ENCODE peak calls at places on chromosomes 13 and 19, in seven cellular contexts. One of them, this sample, is unnamed.

GRCh38 chr13:44388427-44388826 is 14.8 kb downstream of the SERP2 start:
- DNase-seq in activated CD4-positive, alpha-beta T cell treated with anti-CD3 and anti-CD28 coated beads for 4 hours: no peak
- DNase-seq in NT2/D1: no peak
- DNase-seq in stimulated activated CD4-positive, alpha-beta T cell treated with anti-CD3 and anti-CD28 coated beads, Interleukin-12 subunit alpha, Interleukin-12 subunit beta, amount 100 ng/mL, for 4 hours: no peak
- DNase-seq in Karpas-422: no peak
- DNase-seq in hepatocyte: no peak
- DNase-seq in RWPE1: no peak
- DNase-seq in this sample: no peak

GRCh38 chr13:26473571-26474230 is 83.8 kb upstream of the WASF3 start:
- DNase-seq in hepatocyte: no peak
- DNase-seq in RWPE1: no peak
- DNase-seq in stimulated activated CD4-positive, alpha-beta T cell treated with anti-CD3 and anti-CD28 coated beads, Interleukin-12 subunit alpha, Interleukin-12 subunit beta, amount 100 ng/mL, for 4 hours: no peak
- DNase-seq in NT2/D1: no peak
- DNase-seq in activated CD4-positive, alpha-beta T cell treated with anti-CD3 and anti-CD28 coated beads for 4 hours: no peak
- DNase-seq in Karpas-422: no peak
- DNase-seq in this sample: no peak

GRCh38 chr13:88107486-88108044 is 436.4 kb downstream of the SLITRK5 start:
- DNase-seq in Karpas-422: no peak
- DNase-seq in hepatocyte: no peak
- DNase-seq in NT2/D1: no peak
- DNase-seq in activated CD4-positive, alpha-beta T cell treated with anti-CD3 and anti-CD28 coated beads for 4 hours: no peak
- DNase-seq in RWPE1: no peak
- DNase-seq in stimulated activated CD4-positive, alpha-beta T cell treated with anti-CD3 and anti-CD28 coated beads, Interleukin-12 subunit alpha, Interleukin-12 subunit beta, amount 100 ng/mL, for 4 hours: no peak
- DNase-seq in this sample: no peak

GRCh38 chr13:62085337-62085736 is 669.7 kb upstream of the PCDH20 start:
- DNase-seq in hepatocyte: no peak
- DNase-seq in activated CD4-positive, alpha-beta T cell treated with anti-CD3 and anti-CD28 coated beads for 4 hours: no peak
- DNase-seq in Karpas-422: no peak
- DNase-seq in stimulated activated CD4-positive, alpha-beta T cell treated with anti-CD3 and anti-CD28 coated beads, Interleukin-12 subunit alpha, Interleukin-12 subunit beta, amount 100 ng/mL, for 4 hours: no peak
- DNase-seq in NT2/D1: no peak
- DNase-seq in RWPE1: no peak
- DNase-seq in this sample: no peak

GRCh38 chr19:17944301-17944700 is 11.5 kb downstream of the CCDC124 start:
- DNase-seq in NT2/D1: no peak
- DNase-seq in RWPE1: peak; percentile 86
- DNase-seq in hepatocyte: no peak
- DNase-seq in stimulated activated CD4-positive, alpha-beta T cell treated with anti-CD3 and anti-CD28 coated beads, Interleukin-12 subunit alpha, Interleukin-12 subunit beta, amount 100 ng/mL, for 4 hours: no peak
- DNase-seq in activated CD4-positive, alpha-beta T cell treated with anti-CD3 and anti-CD28 coated beads for 4 hours: no peak
- DNase-seq in Karpas-422: no peak
- DNase-seq in this sample: peak; percentile 35

GRCh38 chr19:49222528-49222927 is 64.9 kb downstream of the TRPM4 start:
- DNase-seq in activated CD4-positive, alpha-beta T cell treated with anti-CD3 and anti-CD28 coated beads for 4 hours: no peak
- DNase-seq in stimulated activated CD4-positive, alpha-beta T cell treated with anti-CD3 and anti-CD28 coated beads, Interleukin-12 subunit alpha, Interleukin-12 subunit beta, amount 100 ng/mL, for 4 hours: no peak
- DNase-seq in NT2/D1: no peak
- DNase-seq in RWPE1: no peak
- DNase-seq in Karpas-422: no peak
- DNase-seq in hepatocyte: no peak
- DNase-seq in this sample: no peak

GRCh38 chr19:13068064-13068807 is 34.4 kb downstream of the LYL1 start:
- DNase-seq in stimulated activated CD4-positive, alpha-beta T cell treated with anti-CD3 and anti-CD28 coated beads, Interleukin-12 subunit alpha, Interleukin-12 subunit beta, amount 100 ng/mL, for 4 hours: no peak
- DNase-seq in NT2/D1: no peak
- DNase-seq in activated CD4-positive, alpha-beta T cell treated with anti-CD3 and anti-CD28 coated beads for 4 hours: no peak
- DNase-seq in RWPE1: no peak
- DNase-seq in Karpas-422: no peak
- DNase-seq in hepatocyte: no peak
- DNase-seq in this sample: no peak

GRCh38 chr19:48258350-48258749 is 2.6 kb upstream of the CARD8 start:
- DNase-seq in NT2/D1: no peak
- DNase-seq in activated CD4-positive, alpha-beta T cell treated with anti-CD3 and anti-CD28 coated beads for 4 hours: no peak
- DNase-seq in RWPE1: no peak
- DNase-seq in Karpas-422: peak; percentile 43
- DNase-seq in stimulated activated CD4-positive, alpha-beta T cell treated with anti-CD3 and anti-CD28 coated beads, Interleukin-12 subunit alpha, Interleukin-12 subunit beta, amount 100 ng/mL, for 4 hours: no peak
- DNase-seq in hepatocyte: no peak
- DNase-seq in this sample: peak; percentile 79

GRCh38 chr19:57648336-57649003 is 15.5 kb downstream of the ZNF211 start:
- DNase-seq in RWPE1: no peak
- DNase-seq in activated CD4-positive, alpha-beta T cell treated with anti-CD3 and anti-CD28 coated beads for 4 hours: no peak
- DNase-seq in NT2/D1: no peak
- DNase-seq in Karpas-422: no peak
- DNase-seq in stimulated activated CD4-positive, alpha-beta T cell treated with anti-CD3 and anti-CD28 coated beads, Interleukin-12 subunit alpha, Interleukin-12 subunit beta, amount 100 ng/mL, for 4 hours: no peak
- DNase-seq in hepatocyte: no peak
- DNase-seq in this sample: no peak

GRCh38 chr19:5623397-5624153 is 692 bp downstream of the SAFB start:
- DNase-seq in RWPE1: no peak
- DNase-seq in stimulated activated CD4-positive, alpha-beta T cell treated with anti-CD3 and anti-CD28 coated beads, Interleukin-12 subunit alpha, Interleukin-12 subunit beta, amount 100 ng/mL, for 4 hours: peak; percentile 7
- DNase-seq in NT2/D1: no peak
- DNase-seq in activated CD4-positive, alpha-beta T cell treated with anti-CD3 and anti-CD28 coated beads for 4 hours: peak; percentile 16
- DNase-seq in Karpas-422: peak; percentile 58
- DNase-seq in hepatocyte: peak; percentile 17
- DNase-seq in this sample: peak; percentile 14

GRCh38 chr19:10805758-10806247 is 30.2 kb downstream of the TMED1 start:
- DNase-seq in hepatocyte: no peak
- DNase-seq in stimulated activated CD4-positive, alpha-beta T cell treated with anti-CD3 and anti-CD28 coated beads, Interleukin-12 subunit alpha, Interleukin-12 subunit beta, amount 100 ng/mL, for 4 hours: no peak
- DNase-seq in Karpas-422: no peak
- DNase-seq in NT2/D1: no peak
- DNase-seq in RWPE1: no peak
- DNase-seq in activated CD4-positive, alpha-beta T cell treated with anti-CD3 and anti-CD28 coated beads for 4 hours: no peak
- DNase-seq in this sample: no peak

GRCh38 chr13:20136781-20137703 is 23.8 kb downstream of the GJA3 start:
- DNase-seq in Karpas-422: no peak
- DNase-seq in activated CD4-positive, alpha-beta T cell treated with anti-CD3 and anti-CD28 coated beads for 4 hours: peak; percentile 10
- DNase-seq in hepatocyte: peak; percentile 72
- DNase-seq in RWPE1: no peak
- DNase-seq in stimulated activated CD4-positive, alpha-beta T cell treated with anti-CD3 and anti-CD28 coated beads, Interleukin-12 subunit alpha, Interleukin-12 subunit beta, amount 100 ng/mL, for 4 hours: peak; percentile 55
- DNase-seq in NT2/D1: no peak
- DNase-seq in this sample: no peak

GRCh38 chr13:71873418-71874276 is 6.6 kb upstream of the DACH1 start:
- DNase-seq in hepatocyte: no peak
- DNase-seq in RWPE1: no peak
- DNase-seq in activated CD4-positive, alpha-beta T cell treated with anti-CD3 and anti-CD28 coated beads for 4 hours: no peak
- DNase-seq in NT2/D1: no peak
- DNase-seq in Karpas-422: no peak
- DNase-seq in stimulated activated CD4-positive, alpha-beta T cell treated with anti-CD3 and anti-CD28 coated beads, Interleukin-12 subunit alpha, Interleukin-12 subunit beta, amount 100 ng/mL, for 4 hours: no peak
- DNase-seq in this sample: no peak

GRCh38 chr19:8363803-8364771 is at the start of gene ANGPTL4:
- DNase-seq in Karpas-422: no peak
- DNase-seq in NT2/D1: no peak
- DNase-seq in RWPE1: peak; percentile 54
- DNase-seq in hepatocyte: peak; percentile 75
- DNase-seq in activated CD4-positive, alpha-beta T cell treated with anti-CD3 and anti-CD28 coated beads for 4 hours: peak; percentile 58
- DNase-seq in stimulated activated CD4-positive, alpha-beta T cell treated with anti-CD3 and anti-CD28 coated beads, Interleukin-12 subunit alpha, Interleukin-12 subunit beta, amount 100 ng/mL, for 4 hours: peak; percentile 57
- DNase-seq in this sample: peak; percentile 85

GRCh38 chr19:2202366-2202765 is 33.8 kb downstream of the PLEKHJ1 start:
- DNase-seq in Karpas-422: no peak
- DNase-seq in stimulated activated CD4-positive, alpha-beta T cell treated with anti-CD3 and anti-CD28 coated beads, Interleukin-12 subunit alpha, Interleukin-12 subunit beta, amount 100 ng/mL, for 4 hours: no peak
- DNase-seq in hepatocyte: no peak
- DNase-seq in RWPE1: no peak
- DNase-seq in activated CD4-positive, alpha-beta T cell treated with anti-CD3 and anti-CD28 coated beads for 4 hours: no peak
- DNase-seq in NT2/D1: no peak
- DNase-seq in this sample: no peak

GRCh38 chr13:85313761-85314503 is 485.3 kb downstream of the SLITRK6 start:
- DNase-seq in Karpas-422: no peak
- DNase-seq in NT2/D1: no peak
- DNase-seq in hepatocyte: peak; percentile 7
- DNase-seq in RWPE1: peak; percentile 43
- DNase-seq in stimulated activated CD4-positive, alpha-beta T cell treated with anti-CD3 and anti-CD28 coated beads, Interleukin-12 subunit alpha, Interleukin-12 subunit beta, amount 100 ng/mL, for 4 hours: no peak
- DNase-seq in activated CD4-positive, alpha-beta T cell treated with anti-CD3 and anti-CD28 coated beads for 4 hours: no peak
- DNase-seq in this sample: peak; percentile 9

GRCh38 chr19:14383556-14383897 is 2.3 kb downstream of the ADGRE5 start:
- DNase-seq in hepatocyte: no peak
- DNase-seq in NT2/D1: no peak
- DNase-seq in stimulated activated CD4-positive, alpha-beta T cell treated with anti-CD3 and anti-CD28 coated beads, Interleukin-12 subunit alpha, Interleukin-12 subunit beta, amount 100 ng/mL, for 4 hours: no peak
- DNase-seq in RWPE1: no peak
- DNase-seq in activated CD4-positive, alpha-beta T cell treated with anti-CD3 and anti-CD28 coated beads for 4 hours: no peak
- DNase-seq in Karpas-422: no peak
- DNase-seq in this sample: peak; percentile 37

GRCh38 chr13:106466691-106467405 is 68.6 kb downstream of the EFNB2 start:
- DNase-seq in stimulated activated CD4-positive, alpha-beta T cell treated with anti-CD3 and anti-CD28 coated beads, Interleukin-12 subunit alpha, Interleukin-12 subunit beta, amount 100 ng/mL, for 4 hours: no peak
- DNase-seq in NT2/D1: no peak
- DNase-seq in activated CD4-positive, alpha-beta T cell treated with anti-CD3 and anti-CD28 coated beads for 4 hours: no peak
- DNase-seq in RWPE1: no peak
- DNase-seq in hepatocyte: no peak
- DNase-seq in Karpas-422: no peak
- DNase-seq in this sample: no peak

GRCh38 chr19:49932041-49932451 is 2.7 kb upstream of the NUP62 start:
- DNase-seq in NT2/D1: no peak
- DNase-seq in hepatocyte: no peak
- DNase-seq in activated CD4-positive, alpha-beta T cell treated with anti-CD3 and anti-CD28 coated beads for 4 hours: no peak
- DNase-seq in RWPE1: peak; percentile 84
- DNase-seq in stimulated activated CD4-positive, alpha-beta T cell treated with anti-CD3 and anti-CD28 coated beads, Interleukin-12 subunit alpha, Interleukin-12 subunit beta, amount 100 ng/mL, for 4 hours: no peak
- DNase-seq in Karpas-422: no peak
- DNase-seq in this sample: no peak

GRCh38 chr19:43984687-43985000 is 656 bp downstream of the ZNF155 start:
- DNase-seq in NT2/D1: no peak
- DNase-seq in activated CD4-positive, alpha-beta T cell treated with anti-CD3 and anti-CD28 coated beads for 4 hours: no peak
- DNase-seq in hepatocyte: no peak
- DNase-seq in RWPE1: no peak
- DNase-seq in Karpas-422: no peak
- DNase-seq in stimulated activated CD4-positive, alpha-beta T cell treated with anti-CD3 and anti-CD28 coated beads, Interleukin-12 subunit alpha, Interleukin-12 subunit beta, amount 100 ng/mL, for 4 hours: no peak
- DNase-seq in this sample: peak; percentile 47

This sample was measured in RKO.